ENCODE peak calls at places on chromosomes 16 and 17, in seven cellular contexts. U, J, V, P, H, X and T are unnamed samples.

GRCh38 chr16:16095646-16096045 is 127.6 kb downstream of the ABCC6 start:
- DNase-seq in U (no peak), J (no peak), V (no peak), P (peak; percentile 31), H (peak; percentile 68), X (no peak), T (no peak)

GRCh38 chr16:17070882-17071592 is 399.7 kb downstream of the XYLT1 start:
- DNase-seq in U (peak; percentile 80), J (no peak), V (peak; percentile 21), P (no peak), H (no peak), X (no peak), T (peak; percentile 93)

GRCh38 chr16:64437706-64438329 is 684.0 kb downstream of the CDH11 start:
- DNase-seq in U (no peak), J (no peak), V (no peak), P (no peak), H (no peak), X (no peak), T (no peak)

GRCh38 chr17:21457051-21458026 is 81.2 kb downstream of the KCNJ12 start:
- DNase-seq in U (peak; percentile 81), J (peak; percentile 68), V (peak; percentile 23), P (peak; percentile 94), H (peak; percentile 89), X (peak; percentile 82), T (peak; percentile 86)

GRCh38 chr17:76404976-76405563 is 20.7 kb downstream of the SPHK1 start:
- DNase-seq in U (no peak), J (no peak), V (no peak), P (no peak), H (no peak), X (no peak), T (no peak)

GRCh38 chr16:19114359-19115147 is 789 bp downstream of the ITPRIPL2 start:
- DNase-seq in U (no peak), J (no peak), V (no peak), P (peak; percentile 67), H (peak; percentile 68), X (no peak), T (no peak)

GRCh38 chr17:49694847-49695697 is 12.7 kb downstream of the SLC35B1 start:
- DNase-seq in U (peak; percentile 59), J (no peak), V (peak; percentile 55), P (peak; percentile 28), H (no peak), X (no peak), T (peak; percentile 51)

GRCh38 chr17:50199651-50200446 is 1.6 kb downstream of the COL1A1 start:
- DNase-seq in U (peak; percentile 73), J (peak; percentile 97), V (peak; percentile 77), P (no peak), H (peak; percentile 93), X (peak; percentile 96), T (peak; percentile 85)

GRCh38 chr17:76500074-76500744 is 1.0 kb downstream of the RHBDF2 start:
- DNase-seq in U (no peak), J (no peak), V (no peak), P (no peak), H (no peak), X (no peak), T (no peak)

GRCh38 chr17:81471804-81472456 is 40.7 kb downstream of the ACTG1 start:
- DNase-seq in U (no peak), J (peak; percentile 91), V (no peak), P (peak; percentile 87), H (no peak), X (peak; percentile 65), T (no peak)

GRCh38 chr17:60640503-60640902 is 37.1 kb upstream of the BCAS3 start:
- DNase-seq in U (no peak), J (no peak), V (no peak), P (peak; percentile 34), H (peak; percentile 22), X (no peak), T (no peak)

GRCh38 chr17:78360371-78361226 is 722 bp upstream of the SOCS3 start:
- DNase-seq in U (peak; percentile 83), J (no peak), V (peak; percentile 90), P (peak; percentile 86), H (peak; percentile 80), X (peak; percentile 95), T (peak; percentile 90)

GRCh38 chr16:61581417-61582046 is 454.7 kb downstream of the CDH8 start:
- DNase-seq in U (no peak), J (no peak), V (no peak), P (no peak), H (no peak), X (no peak), T (no peak)